ENCODE peak calls at places on chromosomes 5 and 9, in seven cellular contexts. X is NCI-H187 treated with DMSO at 0.1 percent for 48 hours, I is Calu3, W is ELF-1, Q is ACHN, D is occipital lobe, P is kidney epithelial cell. O is an unnamed sample.

GRCh38 chr9:37948417-37948980 is 44.6 kb upstream of the SLC25A51 start:
- DNase-seq in X (no peak), I (no peak), W (no peak), Q (no peak), D (no peak), P (no peak), O (no peak)

GRCh38 chr5:122138356-122138755 is 9.0 kb downstream of the ZNF474 start:
- DNase-seq in X (no peak), I (no peak), W (no peak), Q (no peak), D (no peak), P (no peak), O (no peak)

GRCh38 chr9:34501889-34502425 is 20.8 kb downstream of the ENHO start:
- DNase-seq in X (no peak), I (no peak), W (peak), Q (no peak), D (peak), P (no peak), O (no peak)

GRCh38 chr5:66896207-66896606 is 300.0 kb downstream of the MAST4 start:
- DNase-seq in X (no peak), I (no peak), W (no peak), Q (no peak), D (no peak), P (peak), O (no peak)

GRCh38 chr9:110191616-110192015 is 16.3 kb downstream of the C9orf152 start:
- DNase-seq in X (no peak), I (no peak), W (no peak), Q (no peak), D (no peak), P (no peak), O (no peak)

GRCh38 chr5:100787648-100788047 is 115.4 kb downstream of the ST8SIA4 start:
- DNase-seq in X (no peak), I (no peak), W (no peak), Q (no peak), D (no peak), P (no peak), O (no peak)

GRCh38 chr9:134811673-134812668 is 68.6 kb upstream of the FCN2 start:
- DNase-seq in X (no peak), I (no peak), W (peak), Q (no peak), D (no peak), P (no peak), O (peak)

GRCh38 chr5:133460172-133460758 is 152.1 kb downstream of the FSTL4 start:
- DNase-seq in X (no peak), I (peak), W (peak), Q (peak), D (no peak), P (no peak), O (peak)

GRCh38 chr9:85615792-85616191 is 126.0 kb downstream of the AGTPBP1 start:
- DNase-seq in X (no peak), I (no peak), W (no peak), Q (no peak), D (no peak), P (no peak), O (no peak)

GRCh38 chr5:76393035-76393680 is 9.9 kb upstream of the IQGAP2 start:
- DNase-seq in X (no peak), I (no peak), W (no peak), Q (no peak), D (no peak), P (no peak), O (no peak)

GRCh38 chr5:55609413-55609812 is 74.6 kb upstream of the PLPP1 start:
- DNase-seq in X (no peak), I (no peak), W (no peak), Q (no peak), D (no peak), P (no peak), O (no peak)

GRCh38 chr5:150559088-150559487 is 51.2 kb downstream of the NDST1 start:
- DNase-seq in X (no peak), I (no peak), W (no peak), Q (no peak), D (no peak), P (no peak), O (no peak)

GRCh38 chr5:82403026-82403425 is 124.9 kb upstream of the RPS23 start:
- DNase-seq in X (no peak), I (no peak), W (no peak), Q (no peak), D (no peak), P (no peak), O (no peak)

GRCh38 chr9:104903609-104904008 is 24.3 kb downstream of the ABCA1 start:
- DNase-seq in X (no peak), I (no peak), W (peak), Q (no peak), D (no peak), P (no peak), O (no peak)